ENCODE peak calls at places on chromosomes 11 and 22, in five cellular contexts. L is left colon, K is cardiac muscle cell, I is AG20443, D is nephron progenitor cell. W is an unnamed sample.
A peak's percentile ranks its signal among the peaks of the same experiment; 100 is the strongest.

GRCh38 chr22:36328635-36329216 is 59.0 kb downstream of the MYH9 start:
- DNase-seq in D (no peak), K (peak; percentile 36), L (peak; percentile 66), I (no peak), W (peak; percentile 50)

GRCh38 chr11:36577859-36578258 is 10.1 kb downstream of the RAG1 start:
- DNase-seq in I (peak; percentile 52), D (no peak), K (no peak), L (no peak), W (no peak)

GRCh38 chr22:50008151-50009040 is 4.2 kb downstream of the IL17REL start:
- DNase-seq in D (peak; percentile 4), L (no peak), K (no peak), I (no peak), W (no peak)

GRCh38 chr22:46052801-46053562 is 76.0 kb upstream of the WNT7B start:
- DNase-seq in I (no peak), K (no peak), D (no peak), L (peak; percentile 61), W (no peak)

GRCh38 chr11:86608251-86608799 is 64.1 kb downstream of the ME3 start:
- DNase-seq in L (no peak), D (peak; percentile 43), K (peak; percentile 61), I (peak; percentile 64), W (peak; percentile 73)

GRCh38 chr11:65181569-65182257 is at the start of gene CAPN1:
- DNase-seq in L (peak; percentile 93), I (peak; percentile 88), D (peak; percentile 55), K (peak; percentile 82), W (peak; percentile 95)

GRCh38 chr11:35133656-35134055 is 5.3 kb upstream of the CD44 start:
- DNase-seq in I (no peak), L (no peak), K (no peak), D (no peak), W (no peak)

GRCh38 chr11:29293825-29294224 is 723.0 kb downstream of the KCNA4 start:
- DNase-seq in L (no peak), I (peak; percentile 43), D (no peak), K (no peak), W (no peak)

GRCh38 chr11:12075822-12076821 is 34.3 kb upstream of the MICAL2 start:
- DNase-seq in I (peak; percentile 93), K (no peak), L (no peak), D (no peak), W (no peak)

GRCh38 chr22:40183029-40183581 is 5.4 kb downstream of the TNRC6B start:
- DNase-seq in L (no peak), I (peak; percentile 80), K (peak; percentile 77), D (no peak), W (peak; percentile 52)

GRCh38 chr22:50694766-50695420 is 22.3 kb downstream of the SHANK3 start:
- DNase-seq in L (peak; percentile 19), K (no peak), D (no peak), I (no peak), W (no peak)

GRCh38 chr11:43366597-43367121 is 7.9 kb downstream of the TTC17 start:
- DNase-seq in L (no peak), K (no peak), I (no peak), D (no peak), W (peak; percentile 90)

GRCh38 chr11:18075444-18075843 is 29.4 kb upstream of the TPH1 start:
- DNase-seq in K (no peak), L (no peak), D (no peak), I (no peak), W (no peak)

GRCh38 chr11:59186130-59186594 is 14.2 kb downstream of the DTX4 start:
- DNase-seq in D (peak; percentile 44), K (no peak), I (peak; percentile 49), L (peak; percentile 90), W (peak; percentile 56)

GRCh38 chr11:47033439-47033838 is 96.9 kb downstream of the CSTPP1 start:
- DNase-seq in D (no peak), K (no peak), L (no peak), I (no peak), W (no peak)

GRCh38 chr11:122863704-122864326 is 18.7 kb upstream of the JHY start:
- DNase-seq in D (peak; percentile 49), K (peak; percentile 53), I (peak; percentile 60), L (no peak), W (peak; percentile 33)

GRCh38 chr11:71364176-71364671 is 84.0 kb downstream of the DHCR7 start:
- DNase-seq in L (no peak), I (no peak), K (no peak), D (no peak), W (no peak)

GRCh38 chr22:44337658-44338004 is 24.9 kb upstream of the SHISAL1 start:
- DNase-seq in I (peak; percentile 86), L (no peak), K (peak; percentile 47), D (no peak), W (no peak)

GRCh38 chr11:124722176-124722575 is 17.6 kb upstream of the NRGN start:
- DNase-seq in L (no peak), I (no peak), K (no peak), D (no peak), W (no peak)

GRCh38 chr11:7677801-7678201 is 4.5 kb upstream of the CYB5R2 start:
- DNase-seq in L (no peak), I (no peak), K (no peak), D (no peak), W (no peak)

GRCh38 chr11:2577071-2578005 is 122.5 kb downstream of the KCNQ1OT1 start:
- DNase-seq in K (peak; percentile 35), L (peak; percentile 61), I (no peak), D (peak; percentile 42), W (no peak)

GRCh38 chr22:39229688-39230260 is 15.0 kb downstream of the PDGFB start:
- DNase-seq in K (no peak), L (no peak), I (no peak), D (no peak), W (no peak)

GRCh38 chr11:78110830-78111229 is 28.6 kb downstream of the ALG8 start:
- DNase-seq in D (no peak), I (no peak), L (no peak), K (no peak), W (no peak)

GRCh38 chr11:44823006-44823405 is 96.2 kb downstream of the TSPAN18 start:
- DNase-seq in L (no peak), K (no peak), I (no peak), D (peak; percentile 20), W (peak; percentile 10)

GRCh38 chr22:30321461-30321860 is 5.3 kb downstream of the TBC1D10A start:
- DNase-seq in L (no peak), I (no peak), K (no peak), D (no peak), W (no peak)

GRCh38 chr11:8913961-8914660 is 3.1 kb downstream of the AKIP1 start:
- DNase-seq in D (peak; percentile 36), K (peak; percentile 59), L (no peak), I (peak; percentile 45), W (peak; percentile 59)

GRCh38 chr22:29702931-29703594 is 16.7 kb upstream of the CABP7 start:
- DNase-seq in I (no peak), D (no peak), K (no peak), L (no peak), W (no peak)

GRCh38 chr11:103948331-103948730 is 88.1 kb upstream of the DDI1 start:
- DNase-seq in D (no peak), L (no peak), I (no peak), K (no peak), W (no peak)

GRCh38 chr11:47599821-47600377 is 5.7 kb upstream of the C1QTNF4 start:
- DNase-seq in K (no peak), D (no peak), L (no peak), I (no peak), W (no peak)

GRCh38 chr11:79956061-79956460 is 515.2 kb upstream of the TENM4 start:
- DNase-seq in K (no peak), I (no peak), L (no peak), D (no peak), W (no peak)

GRCh38 chr11:124934862-124935547 is 842 bp downstream of the HEPACAM start:
- DNase-seq in K (no peak), L (no peak), D (no peak), I (peak; percentile 68), W (no peak)

GRCh38 chr22:37426532-37427127 is 649 bp downstream of the ELFN2 start:
- DNase-seq in L (no peak), K (no peak), D (no peak), I (no peak), W (no peak)

GRCh38 chr11:124643042-124643604 is 20.5 kb downstream of the TBRG1 start:
- DNase-seq in K (no peak), I (no peak), D (no peak), L (no peak), W (no peak)

GRCh38 chr11:72234514-72234830 is 9.5 kb downstream of the PHOX2A start:
- DNase-seq in L (no peak), I (no peak), D (no peak), K (no peak), W (no peak)

GRCh38 chr11:9825315-9825714 is 161.4 kb downstream of the SWAP70 start:
- DNase-seq in D (no peak), I (peak; percentile 52), L (no peak), K (no peak), W (no peak)

GRCh38 chr11:68066742-68067141 is 27.9 kb downstream of the TCIRG1 start:
- DNase-seq in I (no peak), D (no peak), K (no peak), L (no peak), W (no peak)

GRCh38 chr11:119491753-119492455 is 68.9 kb upstream of the THY1 start:
- DNase-seq in I (no peak), L (no peak), K (no peak), D (no peak), W (no peak)

GRCh38 chr11:12671378-12671777 is 2.8 kb upstream of the TEAD1 start:
- DNase-seq in L (no peak), D (no peak), K (no peak), I (no peak), W (no peak)

GRCh38 chr11:126917531-126918204 is 82.9 kb downstream of the KIRREL3 start:
- DNase-seq in L (no peak), D (no peak), I (peak; percentile 89), K (no peak), W (peak; percentile 29)

GRCh38 chr11:75689861-75690641 is 21.2 kb upstream of the MAP6 start:
- DNase-seq in K (no peak), D (no peak), I (no peak), L (no peak), W (no peak)